ENCODE peak calls at places on chromosome 16, in seven cellular contexts. G, V, H, C, A, X and O are unnamed samples.
A peak's percentile ranks its signal among the peaks of the same experiment; 100 is the strongest.

GRCh38 chr16:20327444-20328041 is at the start of gene GP2:
- DNase-seq in G (no peak), V (no peak), H (no peak), C (no peak), A (no peak), X (peak; percentile 91), O (no peak)

GRCh38 chr16:71249399-71249798 is 18.9 kb upstream of the HYDIN start:
- DNase-seq in G (no peak), V (no peak), H (no peak), C (no peak), A (no peak), X (peak; percentile 2), O (no peak)

GRCh38 chr16:87221633-87222032 is 95.6 kb downstream of the C16orf95 start:
- DNase-seq in G (no peak), V (no peak), H (no peak), C (no peak), A (no peak), X (no peak), O (no peak)

GRCh38 chr16:68893710-68894705 is 50.7 kb downstream of the TANGO6 start:
- DNase-seq in G (peak; percentile 60), V (no peak), H (no peak), C (no peak), A (no peak), X (peak; percentile 57), O (peak; percentile 16)

GRCh38 chr16:34803683-34804416 is 1344.4 kb downstream of the TP53TG3F start:
- DNase-seq in G (no peak), V (no peak), H (no peak), C (no peak), A (peak; percentile 4), X (no peak), O (no peak)

GRCh38 chr16:50881953-50882352 is 140.1 kb downstream of the CYLD start:
- DNase-seq in G (no peak), V (no peak), H (no peak), C (no peak), A (no peak), X (no peak), O (no peak)

GRCh38 chr16:54926166-54926838 is 4.4 kb upstream of the IRX5 start:
- DNase-seq in G (peak; percentile 58), V (peak; percentile 70), H (no peak), C (no peak), A (no peak), X (no peak), O (no peak)

GRCh38 chr16:12590963-12591362 is 212.7 kb downstream of the CPPED1 start:
- DNase-seq in G (no peak), V (no peak), H (no peak), C (no peak), A (no peak), X (no peak), O (no peak)

GRCh38 chr16:70663524-70664324 is 17.4 kb downstream of the IL34 start:
- DNase-seq in G (no peak), V (no peak), H (peak; percentile 65), C (no peak), A (peak; percentile 15), X (no peak), O (no peak)

GRCh38 chr16:16073884-16074781 is 124.7 kb downstream of the ABCC1 start:
- DNase-seq in G (peak; percentile 97), V (peak; percentile 20), H (peak; percentile 77), C (peak; percentile 23), A (no peak), X (peak; percentile 77), O (no peak)

GRCh38 chr16:19697756-19698318 is 20.2 kb downstream of the KNOP1 start:
- DNase-seq in G (no peak), V (no peak), H (no peak), C (no peak), A (no peak), X (peak; percentile 82), O (no peak)

GRCh38 chr16:7342598-7342997 is 10.0 kb downstream of the RBFOX1 start:
- DNase-seq in G (no peak), V (no peak), H (no peak), C (no peak), A (no peak), X (no peak), O (no peak)

GRCh38 chr16:81487301-81487720 is 42.7 kb downstream of the CMIP start:
- DNase-seq in G (peak; percentile 56), V (no peak), H (no peak), C (no peak), A (no peak), X (no peak), O (no peak)

GRCh38 chr16:21235199-21235585 is 1.7 kb downstream of the ANKS4B start:
- DNase-seq in G (no peak), V (no peak), H (no peak), C (no peak), A (no peak), X (no peak), O (no peak)

GRCh38 chr16:51813609-51814008 is 662.5 kb upstream of the SALL1 start:
- DNase-seq in G (no peak), V (no peak), H (no peak), C (no peak), A (peak; percentile 26), X (no peak), O (no peak)

GRCh38 chr16:8146613-8147012 is 443.7 kb downstream of the TMEM114 start:
- DNase-seq in G (no peak), V (no peak), H (no peak), C (no peak), A (no peak), X (no peak), O (no peak)

GRCh38 chr16:75616541-75617010 is 6.5 kb downstream of the ADAT1 start:
- DNase-seq in G (no peak), V (no peak), H (no peak), C (no peak), A (no peak), X (no peak), O (no peak)

GRCh38 chr16:57303021-57303909 is 18.8 kb upstream of the PLLP start:
- DNase-seq in G (no peak), V (no peak), H (peak; percentile 38), C (no peak), A (no peak), X (no peak), O (no peak)

GRCh38 chr16:57140866-57141668 is 44.8 kb downstream of the PSME3IP1 start:
- DNase-seq in G (no peak), V (no peak), H (peak; percentile 53), C (no peak), A (no peak), X (no peak), O (no peak)

GRCh38 chr16:55035037-55035436 is 104.4 kb downstream of the IRX5 start:
- DNase-seq in G (no peak), V (peak; percentile 39), H (no peak), C (peak; percentile 39), A (peak; percentile 70), X (peak; percentile 34), O (peak; percentile 31)

GRCh38 chr16:86932130-86932982 is 354.0 kb downstream of the FOXL1 start:
- DNase-seq in G (no peak), V (no peak), H (no peak), C (no peak), A (no peak), X (no peak), O (no peak)

GRCh38 chr16:89446136-89446974 is 44.0 kb downstream of the ANKRD11 start:
- DNase-seq in G (no peak), V (no peak), H (peak; percentile 70), C (no peak), A (no peak), X (no peak), O (no peak)

GRCh38 chr16:24776486-24777220 is 47.2 kb downstream of the TNRC6A start:
- DNase-seq in G (peak; percentile 41), V (no peak), H (no peak), C (no peak), A (peak; percentile 22), X (peak; percentile 28), O (no peak)

GRCh38 chr16:49857423-49858181 is 1.7 kb upstream of the ZNF423 start:
- DNase-seq in G (peak; percentile 71), V (peak; percentile 68), H (peak; percentile 76), C (peak; percentile 87), A (peak; percentile 68), X (peak; percentile 85), O (peak; percentile 38)

GRCh38 chr16:49855822-49856740 is at the start of gene ZNF423:
- DNase-seq in G (no peak), V (no peak), H (no peak), C (no peak), A (peak; percentile 51), X (no peak), O (no peak)

GRCh38 chr16:49858200-49859129 is 2.6 kb upstream of the ZNF423 start:
- DNase-seq in G (peak; percentile 51), V (no peak), H (peak; percentile 79), C (peak; percentile 17), A (peak; percentile 64), X (peak; percentile 61), O (no peak)

GRCh38 chr16:49855280-49855821 is 561 bp downstream of the ZNF423 start:
- DNase-seq in G (peak; percentile 82), V (peak; percentile 65), H (peak; percentile 93), C (peak; percentile 31), A (peak; percentile 91), X (peak; percentile 90), O (peak; percentile 28)

GRCh38 chr16:49856741-49857330 is 924 bp upstream of the ZNF423 start:
- DNase-seq in G (peak; percentile 93), V (peak; percentile 20), H (peak; percentile 86), C (peak; percentile 79), A (peak; percentile 90), X (peak; percentile 83), O (no peak)
- H3K4me3 ChIP-seq in G (peak overlapping the region; percentile 62), V (peak overlapping the region; percentile 37), H (peak overlapping the region; percentile 66), C (peak overlapping the region; percentile 97), A (peak overlapping the region; percentile 77), X (no peak overlapping the region), O (no peak overlapping the region)

GRCh38 chr16:11258553-11259287 is 2.7 kb upstream of the SOCS1 start:
- DNase-seq in G (peak; percentile 37), V (peak; percentile 66), H (no peak), C (no peak), A (no peak), X (peak; percentile 65), O (peak; percentile 79)
- H3K4me3 ChIP-seq in G (no peak overlapping the region), V (peak overlapping the region; percentile 15), H (peak overlapping the region; percentile 26), C (no peak overlapping the region), A (no peak overlapping the region), X (no peak overlapping the region), O (no peak overlapping the region)

DNA sequence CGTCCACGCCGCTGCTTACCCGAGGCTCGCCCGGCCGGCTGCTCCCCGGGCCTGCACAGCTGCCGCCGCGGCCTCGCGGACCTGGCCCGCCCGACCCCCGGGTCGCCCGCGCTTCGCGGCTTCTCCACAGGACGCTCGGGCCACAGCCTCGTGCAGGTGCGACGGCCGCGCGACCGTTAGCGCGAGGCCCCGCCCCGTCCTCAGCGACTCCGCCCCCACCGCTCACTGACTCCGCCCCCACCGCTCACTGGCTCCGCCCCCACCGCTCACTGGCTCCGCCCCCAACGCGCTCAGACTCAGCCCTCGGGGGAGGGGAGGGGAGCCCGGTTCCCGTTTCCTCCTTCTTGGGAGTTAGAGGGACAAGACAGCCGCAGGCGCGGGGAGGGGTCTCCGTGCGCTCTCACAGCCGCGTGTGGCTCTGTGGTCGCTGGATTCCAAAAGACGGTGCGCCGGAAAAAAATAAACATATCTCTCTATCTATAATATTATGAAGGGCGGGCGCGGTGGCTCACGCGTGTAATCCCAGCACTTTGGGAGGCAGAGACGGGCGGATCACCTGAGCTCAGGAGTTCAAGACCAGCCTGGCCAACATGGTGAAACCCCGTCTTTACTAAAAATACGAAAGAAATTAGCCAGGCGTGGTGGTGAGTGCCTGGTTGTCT is at the start of gene MEIOB:
- DNase-seq in G (peak; percentile 19), V (no peak), H (peak; percentile 70), C (peak; percentile 46), A (peak; percentile 83), X (peak; percentile 42), O (no peak)
- H3K4me3 ChIP-seq in G (peak within 1 kb of the TSS; percentile 14), V (no peak within 1 kb of the TSS), H (peak within 1 kb of the TSS; percentile 21), C (peak within 1 kb of the TSS; percentile 46), A (peak within 1 kb of the TSS; percentile 53), X (peak within 1 kb of the TSS; percentile 3), O (no peak within 1 kb of the TSS)

GRCh38 chr16:84132527-84133285 is 12.3 kb downstream of the HSDL1 start:
- DNase-seq in G (peak; percentile 36), V (no peak), H (no peak), C (no peak), A (no peak), X (no peak), O (no peak)
- H3K4me3 ChIP-seq in G (no peak overlapping the region), V (no peak overlapping the region), H (no peak overlapping the region), C (no peak overlapping the region), A (no peak overlapping the region), X (no peak overlapping the region), O (no peak overlapping the region)